ENCODE peak calls at places on chromosomes 2 and 18, in seven cellular contexts. A, F, E, Y, N, X and B are unnamed samples.
A peak's percentile ranks its signal among the peaks of the same experiment; 100 is the strongest.

GRCh38 chr2:85911836-85912692 is 23.3 kb upstream of the ST3GAL5 start:
- DNase-seq in N (no peak), Y (no peak), A (no peak), E (no peak), X (no peak), F (no peak), B (no peak)

GRCh38 chr18:50193796-50194622 is 938 bp downstream of the MYO5B start:
- DNase-seq in E (no peak), F (peak; percentile 30), X (no peak), Y (no peak), N (peak; percentile 58), A (peak; percentile 53), B (no peak)

GRCh38 chr18:57846258-57846657 is 43.1 kb upstream of the ATP8B1 start:
- DNase-seq in N (no peak), A (no peak), Y (no peak), E (no peak), X (peak; percentile 26), F (no peak), B (no peak)

GRCh38 chr18:9916067-9916684 is 2.4 kb downstream of the VAPA start:
- DNase-seq in E (no peak), N (peak; percentile 23), Y (no peak), X (no peak), A (no peak), F (no peak), B (no peak)

GRCh38 chr2:239150125-239151011 is 250.5 kb downstream of the HDAC4 start:
- DNase-seq in A (no peak), Y (peak; percentile 56), F (no peak), E (peak; percentile 21), N (no peak), X (no peak), B (peak; percentile 12)

GRCh38 chr2:226797989-226798421 is 1.6 kb downstream of the IRS1 start:
- DNase-seq in F (no peak), A (no peak), N (no peak), X (no peak), E (no peak), Y (no peak), B (peak; percentile 52)

GRCh38 chr18:12768622-12769021 is 65.8 kb downstream of the PSMG2 start:
- DNase-seq in N (no peak), X (no peak), F (no peak), E (no peak), A (no peak), Y (no peak), B (no peak)

GRCh38 chr2:213065583-213066444 is 85.6 kb downstream of the IKZF2 start:
- DNase-seq in X (no peak), F (peak; percentile 9), E (no peak), Y (peak; percentile 26), A (no peak), N (peak; percentile 65), B (no peak)

GRCh38 chr2:1299053-1299452 is 114.2 kb upstream of the TPO start:
- DNase-seq in N (no peak), A (no peak), Y (no peak), X (no peak), E (no peak), F (no peak), B (no peak)

GRCh38 chr2:209840434-209840833 is 68.8 kb downstream of the UNC80 start:
- DNase-seq in A (no peak), E (no peak), N (no peak), F (no peak), Y (no peak), X (no peak), B (no peak)

GRCh38 chr2:100365434-100365833 is 43.1 kb upstream of the LONRF2 start:
- DNase-seq in E (no peak), N (no peak), F (no peak), X (peak; percentile 86), A (no peak), Y (no peak), B (no peak)

GRCh38 chr2:120239488-120240287 is 13.0 kb upstream of the RALB start:
- DNase-seq in E (no peak), N (peak; percentile 28), Y (no peak), F (no peak), A (no peak), X (no peak), B (no peak)

GRCh38 chr2:104434363-104434792 is 419.5 kb upstream of the POU3F3 start:
- DNase-seq in N (peak; percentile 54), E (no peak), Y (no peak), X (no peak), A (peak; percentile 45), F (peak; percentile 24), B (no peak)

GRCh38 chr2:215028231-215028630 is 110.2 kb downstream of the ABCA12 start:
- DNase-seq in X (no peak), N (no peak), A (no peak), Y (no peak), F (no peak), E (no peak), B (no peak)

GRCh38 chr18:44518091-44518490 is 162.6 kb upstream of the SETBP1 start:
- DNase-seq in Y (no peak), A (no peak), E (no peak), X (no peak), N (no peak), F (no peak), B (no peak)

GRCh38 chr18:67483237-67483636 is 33.3 kb downstream of the DSEL start:
- DNase-seq in N (peak; percentile 12), A (no peak), E (no peak), X (no peak), F (no peak), Y (no peak), B (no peak)

GRCh38 chr2:39855856-39856255 is 76.8 kb upstream of the THUMPD2 start:
- DNase-seq in E (no peak), N (no peak), A (no peak), F (no peak), Y (no peak), X (no peak), B (no peak)

GRCh38 chr2:12617853-12618252 is 98.9 kb upstream of the TRIB2 start:
- DNase-seq in E (no peak), A (no peak), X (no peak), N (no peak), F (no peak), Y (no peak), B (no peak)

GRCh38 chr2:1916881-1917280 is 172.6 kb upstream of the PXDN start:
- DNase-seq in N (no peak), E (no peak), Y (no peak), X (no peak), F (no peak), A (no peak), B (no peak)

GRCh38 chr18:11948852-11949523 is 32.3 kb upstream of the IMPA2 start:
- DNase-seq in F (no peak), A (no peak), N (no peak), X (no peak), E (no peak), Y (no peak), B (no peak)

GRCh38 chr2:28582152-28582551 is 86.3 kb downstream of the PLB1 start:
- DNase-seq in F (no peak), A (no peak), N (no peak), X (no peak), Y (no peak), E (no peak), B (no peak)

GRCh38 chr2:171910494-171910893 is 11.8 kb upstream of the HAT1 start:
- DNase-seq in A (no peak), N (no peak), E (no peak), F (no peak), X (no peak), Y (no peak), B (no peak)

GRCh38 chr2:133200684-133201421 is 367.4 kb downstream of the NCKAP5 start:
- DNase-seq in F (no peak), E (no peak), Y (no peak), X (peak; percentile 56), N (no peak), A (no peak), B (no peak)

DNA sequence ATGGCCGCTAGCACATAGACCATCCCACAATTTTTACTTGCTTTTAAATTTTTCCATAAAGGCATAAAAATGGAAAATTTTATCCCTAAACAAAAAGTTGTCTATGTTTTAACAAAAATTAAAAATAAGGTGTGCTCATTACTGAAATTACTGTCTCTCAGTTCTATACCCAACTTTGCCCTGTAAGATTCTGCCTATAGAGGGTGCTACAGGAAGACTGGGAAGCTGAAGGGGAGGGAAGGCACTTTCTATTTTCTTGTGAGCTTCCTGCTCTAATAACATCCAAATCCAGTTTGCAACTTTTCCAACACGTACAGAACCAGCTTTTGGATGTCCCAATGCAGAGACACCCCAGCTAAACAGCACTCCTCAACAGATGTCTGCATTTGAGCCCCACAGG is 666.9 kb downstream of the PLCL1 start:
- DNase-seq in Y (no peak), X (no peak), E (no peak), N (peak; percentile 9), A (no peak), F (no peak), B (peak; percentile 49)
- TF ChIP-seq CTCF in Y (no peak), X (peak; percentile 48), E (no peak), N (peak; percentile 45), A (no peak), F (no peak), B (peak; percentile 51)

GRCh38 chr2:15206419-15206818 is 354.7 kb downstream of the NBAS start:
- DNase-seq in F (no peak), A (no peak), X (no peak), Y (no peak), E (no peak), N (no peak), B (no peak)
- TF ChIP-seq CTCF in F (no peak), A (no peak), X (no peak), Y (no peak), E (no peak), N (no peak), B (no peak)

DNA sequence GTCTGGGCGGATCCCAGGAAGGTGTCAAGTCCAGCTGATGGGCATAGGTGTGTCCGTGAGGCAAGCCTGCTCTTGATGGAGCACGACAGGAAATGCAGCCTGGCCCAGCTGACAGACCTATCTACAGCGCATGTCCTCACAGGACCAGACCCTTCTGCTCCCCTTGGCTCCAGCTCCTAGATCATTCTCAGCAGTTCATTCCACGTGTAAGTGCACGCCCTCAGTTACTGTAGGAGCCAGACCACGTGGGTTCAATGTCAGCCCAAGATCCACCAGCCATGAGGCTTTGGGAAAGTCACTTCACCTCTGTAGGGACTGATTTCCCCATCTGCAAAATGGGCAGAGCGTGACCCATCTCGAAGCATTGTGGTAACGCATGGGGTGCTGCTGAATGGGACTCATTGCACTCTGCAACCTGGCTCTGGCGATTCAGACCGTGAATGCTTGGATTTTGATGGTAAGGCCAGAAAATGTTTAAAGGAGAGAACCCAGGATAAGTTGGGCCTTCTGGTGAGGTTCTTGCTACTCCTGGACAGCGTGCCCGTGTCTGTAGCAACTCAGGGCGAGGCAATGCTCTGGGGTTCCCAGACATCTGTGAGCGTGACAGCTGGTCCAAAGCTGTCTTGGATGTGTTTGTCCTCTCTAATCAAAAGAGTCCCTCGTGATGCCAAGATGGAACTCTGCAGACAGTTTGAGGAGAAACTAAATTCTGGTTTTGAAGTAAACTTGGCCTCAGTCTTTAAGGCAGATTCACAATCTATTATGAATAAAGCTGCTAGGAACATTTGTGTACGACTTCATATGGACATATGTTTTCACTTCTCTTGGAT is 47.6 kb downstream of the TMEM17 start:
- DNase-seq in E (no peak), A (no peak), F (no peak), X (no peak), N (no peak), Y (no peak), B (no peak)
- TF ChIP-seq CTCF in E (no peak), A (no peak), F (no peak), X (no peak), N (no peak), Y (no peak), B (no peak)

GRCh38 chr2:200577000-200577399 is 8.8 kb upstream of the AOX1 start:
- DNase-seq in N (no peak), E (no peak), F (no peak), X (no peak), A (no peak), Y (no peak), B (no peak)

GRCh38 chr2:200578778-200579177 is 7.0 kb upstream of the AOX1 start:
- DNase-seq in A (no peak), E (no peak), X (no peak), N (no peak), Y (no peak), F (no peak), B (no peak)

GRCh38 chr2:200575957-200576356 is 9.9 kb upstream of the AOX1 start:
- DNase-seq in N (no peak), F (peak; percentile 31), A (no peak), Y (no peak), X (no peak), E (no peak), B (no peak)
- TF ChIP-seq CTCF in N (peak; percentile 49), F (no peak), A (no peak), Y (peak; percentile 57), X (peak; percentile 56), E (peak; percentile 58), B (peak; percentile 36)